ENCODE peak calls at places on chromosomes 7 and 10, in four cellular contexts. One of them, this sample, is unnamed.

GRCh38 chr10:117322258-117322657 is 53.0 kb downstream of the PDZD8 start:
- DNase-seq in AG10803: no peak
- DNase-seq in heart left ventricle: no peak
- DNase-seq in kidney: no peak
- DNase-seq in this sample: peak

GRCh38 chr7:11486271-11486670 is 345.7 kb downstream of the THSD7A start:
- DNase-seq in AG10803: no peak
- DNase-seq in heart left ventricle: no peak
- DNase-seq in kidney: no peak
- DNase-seq in this sample: peak

GRCh38 chr10:12482586-12482985 is 133.2 kb downstream of the CAMK1D start:
- DNase-seq in AG10803: no peak
- DNase-seq in heart left ventricle: no peak
- DNase-seq in kidney: no peak
- DNase-seq in this sample: no peak

GRCh38 chr10:93962973-93963372 is 30.8 kb upstream of the PLCE1 start:
- DNase-seq in AG10803: no peak
- DNase-seq in heart left ventricle: no peak
- DNase-seq in kidney: no peak
- DNase-seq in this sample: no peak

GRCh38 chr10:112832361-112832878 is 117.6 kb upstream of the TCF7L2 start:
- DNase-seq in AG10803: peak
- DNase-seq in heart left ventricle: no peak
- DNase-seq in kidney: peak
- DNase-seq in this sample: no peak

GRCh38 chr7:74306737-74307469 is 17.7 kb downstream of the CLIP2 start:
- DNase-seq in AG10803: peak
- DNase-seq in heart left ventricle: peak
- DNase-seq in kidney: peak
- DNase-seq in this sample: peak

GRCh38 chr10:74177140-74177677 is 26.2 kb downstream of the ADK start:
- DNase-seq in AG10803: peak
- DNase-seq in heart left ventricle: no peak
- DNase-seq in kidney: peak
- DNase-seq in this sample: no peak

GRCh38 chr10:27944005-27944404 is 54.9 kb downstream of the ODAD2 start:
- DNase-seq in AG10803: no peak
- DNase-seq in heart left ventricle: no peak
- DNase-seq in kidney: no peak
- DNase-seq in this sample: no peak

GRCh38 chr10:50809596-50809995 is 69.9 kb downstream of the ASAH2B start:
- DNase-seq in AG10803: peak
- DNase-seq in heart left ventricle: no peak
- DNase-seq in kidney: no peak
- DNase-seq in this sample: no peak

GRCh38 chr7:117652943-117653700 is 173.3 kb downstream of the CFTR start:
- DNase-seq in AG10803: no peak
- DNase-seq in heart left ventricle: no peak
- DNase-seq in kidney: no peak
- DNase-seq in this sample: no peak

GRCh38 chr7:116579322-116579721 is 54.5 kb downstream of the CAV1 start:
- DNase-seq in AG10803: no peak
- DNase-seq in heart left ventricle: no peak
- DNase-seq in kidney: no peak
- DNase-seq in this sample: no peak

GRCh38 chr7:22561356-22561755 is 61.4 kb upstream of the STEAP1B start:
- DNase-seq in AG10803: peak
- DNase-seq in heart left ventricle: peak
- DNase-seq in kidney: peak
- DNase-seq in this sample: peak

GRCh38 chr7:46034056-46034768 is 113.1 kb upstream of the IGFBP3 start:
- DNase-seq in AG10803: peak
- DNase-seq in heart left ventricle: no peak
- DNase-seq in kidney: no peak
- DNase-seq in this sample: no peak

GRCh38 chr7:31134246-31135188 is 82.4 kb downstream of the ADCYAP1R1 start:
- DNase-seq in AG10803: peak
- DNase-seq in heart left ventricle: peak
- DNase-seq in kidney: peak
- DNase-seq in this sample: peak

GRCh38 chr7:8831386-8831785 is 398.0 kb downstream of the NXPH1 start:
- DNase-seq in AG10803: no peak
- DNase-seq in heart left ventricle: no peak
- DNase-seq in kidney: no peak
- DNase-seq in this sample: no peak

GRCh38 chr7:150468241-150468640 is 17.8 kb downstream of the GIMAP8 start:
- DNase-seq in AG10803: no peak
- DNase-seq in heart left ventricle: no peak
- DNase-seq in kidney: no peak
- DNase-seq in this sample: no peak

GRCh38 chr7:95405800-95406199 is 9.6 kb upstream of the PON3 start:
- DNase-seq in AG10803: no peak
- DNase-seq in heart left ventricle: no peak
- DNase-seq in kidney: no peak
- DNase-seq in this sample: no peak

GRCh38 chr7:101605611-101606010 is 23.5 kb downstream of the MYL10 start:
- DNase-seq in AG10803: no peak
- DNase-seq in heart left ventricle: no peak
- DNase-seq in kidney: no peak
- DNase-seq in this sample: no peak

GRCh38 chr10:31678573-31679122 is 250.0 kb downstream of the ARHGAP12 start:
- DNase-seq in AG10803: peak
- DNase-seq in heart left ventricle: no peak
- DNase-seq in kidney: no peak
- DNase-seq in this sample: no peak

GRCh38 chr10:89683911-89684310 is 17.5 kb upstream of the KIF20B start:
- DNase-seq in AG10803: no peak
- DNase-seq in heart left ventricle: no peak
- DNase-seq in kidney: no peak
- DNase-seq in this sample: no peak

GRCh38 chr10:52653221-52653501 is 119.4 kb downstream of the MBL2 start:
- DNase-seq in AG10803: no peak
- DNase-seq in heart left ventricle: no peak
- DNase-seq in kidney: no peak
- DNase-seq in this sample: no peak

GRCh38 chr10:52652431-52653220 is 120.0 kb downstream of the MBL2 start:
- DNase-seq in AG10803: peak
- DNase-seq in heart left ventricle: no peak
- DNase-seq in kidney: no peak
- DNase-seq in this sample: peak

GRCh38 chr10:52650873-52651272 is 121.7 kb downstream of the MBL2 start:
- DNase-seq in AG10803: no peak
- DNase-seq in heart left ventricle: no peak
- DNase-seq in kidney: no peak
- DNase-seq in this sample: no peak

GRCh38 chr10:52654201-52654600 is 118.4 kb downstream of the MBL2 start:
- DNase-seq in AG10803: no peak
- DNase-seq in heart left ventricle: no peak
- DNase-seq in kidney: no peak
- DNase-seq in this sample: no peak

DNA sequence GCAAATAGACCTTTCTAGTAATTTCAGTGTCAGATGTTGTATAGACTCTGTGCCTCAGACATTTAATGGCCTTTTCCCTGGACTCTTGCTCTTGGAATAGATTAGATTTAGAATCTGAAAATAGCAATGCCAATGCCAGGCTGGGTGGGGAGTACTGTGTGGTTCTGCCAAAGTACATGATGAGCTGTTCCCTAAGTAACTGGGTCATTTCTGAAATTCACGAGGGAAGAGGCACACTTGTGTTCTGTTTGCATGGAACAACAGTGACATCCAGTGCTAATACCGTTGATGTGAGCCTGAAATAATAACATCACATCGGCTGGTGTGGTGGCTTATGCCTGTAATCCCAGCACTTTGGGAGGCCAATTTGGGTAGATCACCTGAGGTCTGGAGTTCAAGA is 119.1 kb downstream of the MBL2 start:
- DNase-seq in AG10803: peak
- DNase-seq in heart left ventricle: peak
- DNase-seq in kidney: no peak
- DNase-seq in this sample: peak
- TF ChIP-seq CTCF in AG10803: peak
- TF ChIP-seq CTCF in heart left ventricle: peak
- TF ChIP-seq CTCF in kidney: no peak
- TF ChIP-seq CTCF in this sample: no peak

GRCh38 chr10:127989481-127989964 is 82.6 kb downstream of the PTPRE start:
- DNase-seq in AG10803: no peak
- DNase-seq in heart left ventricle: no peak
- DNase-seq in kidney: no peak
- DNase-seq in this sample: peak
- H3K4me3 ChIP-seq in AG10803: no peak
- H3K4me3 ChIP-seq in heart left ventricle: no peak
- H3K4me3 ChIP-seq in kidney: no peak
- H3K4me3 ChIP-seq in this sample: no peak

GRCh38 chr10:17183110-17183509 is 18.4 kb downstream of the TRDMT1 start:
- DNase-seq in AG10803: no peak
- DNase-seq in heart left ventricle: no peak
- DNase-seq in kidney: no peak
- DNase-seq in this sample: no peak
- TF ChIP-seq CTCF in AG10803: peak
- TF ChIP-seq CTCF in heart left ventricle: no peak
- TF ChIP-seq CTCF in kidney: no peak
- TF ChIP-seq CTCF in this sample: peak

DNA sequence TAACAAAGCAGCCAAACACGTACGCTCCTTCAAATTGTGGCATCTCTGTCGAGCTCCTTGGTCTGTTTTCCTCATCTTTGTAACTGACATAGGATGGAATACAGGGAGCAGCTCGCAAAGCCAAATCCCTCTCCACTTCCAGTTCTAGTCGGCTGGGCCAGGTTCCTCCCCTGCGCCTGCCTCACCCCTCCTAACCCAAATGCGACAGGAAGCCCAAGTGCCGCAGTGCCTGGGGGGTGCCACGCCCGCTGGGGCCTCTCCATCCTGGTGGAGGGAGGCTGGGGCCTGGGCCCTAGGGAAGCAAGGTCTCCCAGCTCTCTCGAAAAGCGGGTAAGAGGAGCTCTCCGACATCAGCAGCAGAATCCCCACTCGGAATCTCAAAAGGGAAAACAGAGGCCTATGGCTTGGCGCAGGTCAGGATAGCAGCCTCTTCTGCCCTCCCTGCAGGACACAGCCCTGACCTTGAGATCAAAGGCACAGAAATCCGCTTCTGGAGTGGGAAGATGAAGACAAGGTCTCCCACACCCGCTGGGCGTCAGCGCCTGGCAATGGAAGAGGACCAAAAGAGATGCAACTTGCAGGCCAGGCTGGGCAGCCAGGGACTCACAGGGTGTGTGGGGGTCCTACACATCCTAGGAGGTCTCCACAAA is 165.8 kb downstream of the NRF1 start:
- DNase-seq in AG10803: no peak
- DNase-seq in heart left ventricle: no peak
- DNase-seq in kidney: no peak
- DNase-seq in this sample: no peak
- H3K4me3 ChIP-seq in AG10803: no peak
- H3K4me3 ChIP-seq in heart left ventricle: no peak
- H3K4me3 ChIP-seq in kidney: no peak
- H3K4me3 ChIP-seq in this sample: no peak

DNA sequence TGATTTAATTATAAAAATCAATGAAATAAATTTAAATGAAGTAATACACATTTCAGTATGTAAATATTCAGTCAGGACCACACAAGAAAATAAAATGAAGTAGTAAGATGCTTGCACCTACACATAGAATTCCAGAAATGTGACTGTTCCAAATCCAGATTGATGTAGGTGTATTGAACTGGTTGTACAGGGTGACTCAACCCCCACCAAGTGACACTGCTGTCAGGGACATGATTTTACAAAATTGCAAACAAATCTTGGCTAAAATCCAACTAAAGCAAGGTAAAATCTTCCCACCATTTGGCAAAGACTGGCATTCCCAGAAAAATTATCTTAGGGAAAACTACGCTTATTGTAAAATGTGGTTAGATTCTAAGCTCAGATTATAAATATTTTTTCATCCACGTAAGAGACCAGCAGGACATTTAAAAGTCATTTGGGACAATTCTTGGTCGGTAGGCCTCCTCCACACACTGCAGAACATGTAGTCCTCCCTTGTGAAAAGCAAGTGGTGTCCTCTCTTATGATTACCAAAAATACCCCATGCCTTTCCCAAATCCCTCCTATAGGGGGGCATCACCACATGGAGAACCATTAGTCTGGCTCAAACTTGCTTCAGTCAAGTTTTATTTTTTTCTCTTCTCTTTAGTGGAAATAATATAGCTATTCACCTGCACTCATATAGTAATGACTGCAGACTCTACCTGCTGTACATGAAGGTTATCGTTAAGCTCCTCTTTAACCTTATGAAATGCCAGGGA is 287.1 kb upstream of the SMIM30 start:
- DNase-seq in AG10803: no peak
- DNase-seq in heart left ventricle: no peak
- DNase-seq in kidney: no peak
- DNase-seq in this sample: no peak
- TF ChIP-seq CTCF in AG10803: no peak
- TF ChIP-seq CTCF in heart left ventricle: no peak
- TF ChIP-seq CTCF in kidney: no peak
- TF ChIP-seq CTCF in this sample: no peak

GRCh38 chr7:155811560-155811894 is 736 bp downstream of the SHH start:
- DNase-seq in AG10803: no peak
- DNase-seq in heart left ventricle: no peak
- DNase-seq in kidney: peak
- DNase-seq in this sample: no peak

GRCh38 chr7:155810607-155811559 is 1.4 kb downstream of the SHH start:
- DNase-seq in AG10803: no peak
- DNase-seq in heart left ventricle: no peak
- DNase-seq in kidney: peak
- DNase-seq in this sample: no peak

GRCh38 chr7:155813791-155814568 is 1.7 kb upstream of the SHH start:
- DNase-seq in AG10803: no peak
- DNase-seq in heart left ventricle: no peak
- DNase-seq in kidney: no peak
- DNase-seq in this sample: no peak

GRCh38 chr7:155813125-155813524 is 862 bp upstream of the SHH start:
- DNase-seq in AG10803: no peak
- DNase-seq in heart left ventricle: no peak
- DNase-seq in kidney: peak
- DNase-seq in this sample: no peak

DNA sequence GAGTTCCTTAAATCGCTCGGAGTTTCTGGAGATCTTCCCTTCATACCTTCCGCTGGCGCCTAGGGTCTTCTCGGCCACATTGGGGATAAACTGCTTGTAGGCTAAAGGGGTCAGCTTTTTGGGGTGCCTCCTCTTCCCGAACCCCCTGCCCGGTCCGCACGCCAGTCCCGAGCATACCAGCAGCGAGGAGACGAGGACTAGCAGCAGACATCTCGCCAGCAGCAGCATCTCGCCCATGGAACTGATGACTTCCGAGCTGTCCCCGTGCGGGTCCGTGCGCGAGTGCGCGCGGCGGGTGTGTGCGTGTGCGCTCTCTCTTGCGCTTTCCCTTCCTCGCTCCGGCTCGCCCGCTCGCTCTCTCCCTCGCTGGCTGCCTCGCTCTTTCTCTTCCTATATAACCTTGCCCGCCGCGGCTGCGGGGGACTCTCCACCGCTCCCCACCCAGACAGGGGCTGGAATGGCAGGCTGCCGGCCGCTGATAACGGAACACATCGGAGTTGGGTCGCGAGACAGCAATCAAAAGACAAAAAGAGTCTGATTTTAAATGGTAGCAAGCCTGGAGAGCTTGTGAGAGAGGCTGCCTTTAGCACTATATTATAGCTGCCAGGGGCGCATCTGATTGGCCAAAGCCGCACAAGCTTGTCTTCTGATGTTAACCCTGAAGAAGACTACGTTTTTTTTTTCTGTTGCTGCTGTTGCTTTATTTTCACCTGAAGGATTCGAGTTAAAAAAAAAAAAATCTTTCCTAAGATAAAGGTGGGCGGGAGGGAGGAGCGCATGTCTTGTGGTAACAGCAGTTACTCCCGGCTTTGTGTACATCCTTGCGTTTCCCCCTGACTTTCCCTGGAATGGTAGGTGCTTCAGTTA is at the start of gene SHH:
- DNase-seq in AG10803: no peak
- DNase-seq in heart left ventricle: no peak
- DNase-seq in kidney: peak
- DNase-seq in this sample: peak
- H3K4me3 ChIP-seq in AG10803: peak
- H3K4me3 ChIP-seq in heart left ventricle: no peak
- H3K4me3 ChIP-seq in kidney: no peak
- H3K4me3 ChIP-seq in this sample: peak

This sample was measured in fibroblast of villous mesenchyme.